ENCODE peak calls at places on chromosome 19, in seven cellular contexts. One of them, this sample, is unnamed.

GRCh38 chr19:35353635-35354034 is 4.6 kb upstream of the FFAR3 start:
- DNase-seq in CD4-positive, alpha-beta T cell: no peak
- DNase-seq in activated CD4-positive, alpha-beta T cell treated with anti-CD3 and anti-CD28 coated beads for 24 hours: no peak
- DNase-seq in uterus: no peak
- DNase-seq in astrocyte of the hippocampus: no peak
- DNase-seq in kidney glomerular epithelial cell: no peak
- DNase-seq in NCI-H2029: no peak
- DNase-seq in this sample: no peak

GRCh38 chr19:52453324-52454094 is at the start of gene ZNF578:
- DNase-seq in astrocyte of the hippocampus: peak; percentile 92
- DNase-seq in NCI-H2029: no peak
- DNase-seq in uterus: peak; percentile 68
- DNase-seq in kidney glomerular epithelial cell: peak; percentile 25
- DNase-seq in CD4-positive, alpha-beta T cell: peak; percentile 25
- DNase-seq in activated CD4-positive, alpha-beta T cell treated with anti-CD3 and anti-CD28 coated beads for 24 hours: peak; percentile 49
- DNase-seq in this sample: peak; percentile 84

GRCh38 chr19:5057860-5058259 is 88.9 kb downstream of the KDM4B start:
- DNase-seq in activated CD4-positive, alpha-beta T cell treated with anti-CD3 and anti-CD28 coated beads for 24 hours: no peak
- DNase-seq in astrocyte of the hippocampus: peak; percentile 56
- DNase-seq in NCI-H2029: no peak
- DNase-seq in kidney glomerular epithelial cell: no peak
- DNase-seq in uterus: no peak
- DNase-seq in CD4-positive, alpha-beta T cell: no peak
- DNase-seq in this sample: no peak

GRCh38 chr19:36950335-36951119 is 34.4 kb downstream of the ZNF568 start:
- DNase-seq in uterus: no peak
- DNase-seq in kidney glomerular epithelial cell: no peak
- DNase-seq in NCI-H2029: no peak
- DNase-seq in astrocyte of the hippocampus: no peak
- DNase-seq in CD4-positive, alpha-beta T cell: no peak
- DNase-seq in activated CD4-positive, alpha-beta T cell treated with anti-CD3 and anti-CD28 coated beads for 24 hours: no peak
- DNase-seq in this sample: no peak

GRCh38 chr19:27654266-27654990 is 1558.5 kb downstream of the UQCRFS1 start:
- DNase-seq in CD4-positive, alpha-beta T cell: no peak
- DNase-seq in astrocyte of the hippocampus: no peak
- DNase-seq in uterus: no peak
- DNase-seq in activated CD4-positive, alpha-beta T cell treated with anti-CD3 and anti-CD28 coated beads for 24 hours: no peak
- DNase-seq in kidney glomerular epithelial cell: no peak
- DNase-seq in NCI-H2029: no peak
- DNase-seq in this sample: no peak

GRCh38 chr19:35021016-35021415 is 9.3 kb upstream of the SCN1B start:
- DNase-seq in CD4-positive, alpha-beta T cell: no peak
- DNase-seq in NCI-H2029: no peak
- DNase-seq in kidney glomerular epithelial cell: no peak
- DNase-seq in astrocyte of the hippocampus: no peak
- DNase-seq in activated CD4-positive, alpha-beta T cell treated with anti-CD3 and anti-CD28 coated beads for 24 hours: no peak
- DNase-seq in uterus: no peak
- DNase-seq in this sample: no peak

GRCh38 chr19:3065675-3066357 is 3.5 kb upstream of the TLE5 start:
- DNase-seq in astrocyte of the hippocampus: no peak
- DNase-seq in NCI-H2029: peak; percentile 63
- DNase-seq in activated CD4-positive, alpha-beta T cell treated with anti-CD3 and anti-CD28 coated beads for 24 hours: no peak
- DNase-seq in kidney glomerular epithelial cell: no peak
- DNase-seq in uterus: no peak
- DNase-seq in CD4-positive, alpha-beta T cell: no peak
- DNase-seq in this sample: no peak

GRCh38 chr19:16142032-16142580 is 1.4 kb upstream of the HSH2D start:
- DNase-seq in activated CD4-positive, alpha-beta T cell treated with anti-CD3 and anti-CD28 coated beads for 24 hours: no peak
- DNase-seq in astrocyte of the hippocampus: no peak
- DNase-seq in kidney glomerular epithelial cell: no peak
- DNase-seq in uterus: no peak
- DNase-seq in CD4-positive, alpha-beta T cell: no peak
- DNase-seq in NCI-H2029: no peak
- DNase-seq in this sample: no peak

GRCh38 chr19:38908854-38909253 is 3.1 kb downstream of the CCER2 start:
- DNase-seq in kidney glomerular epithelial cell: no peak
- DNase-seq in CD4-positive, alpha-beta T cell: no peak
- DNase-seq in uterus: no peak
- DNase-seq in activated CD4-positive, alpha-beta T cell treated with anti-CD3 and anti-CD28 coated beads for 24 hours: no peak
- DNase-seq in astrocyte of the hippocampus: no peak
- DNase-seq in NCI-H2029: no peak
- DNase-seq in this sample: no peak

GRCh38 chr19:16037424-16038195 is 38.7 kb upstream of the TPM4 start:
- DNase-seq in activated CD4-positive, alpha-beta T cell treated with anti-CD3 and anti-CD28 coated beads for 24 hours: no peak
- DNase-seq in uterus: no peak
- DNase-seq in kidney glomerular epithelial cell: no peak
- DNase-seq in NCI-H2029: no peak
- DNase-seq in astrocyte of the hippocampus: no peak
- DNase-seq in CD4-positive, alpha-beta T cell: no peak
- DNase-seq in this sample: no peak

GRCh38 chr19:35655600-35655999 is 7.5 kb downstream of the COX6B1 start:
- DNase-seq in astrocyte of the hippocampus: no peak
- DNase-seq in activated CD4-positive, alpha-beta T cell treated with anti-CD3 and anti-CD28 coated beads for 24 hours: no peak
- DNase-seq in CD4-positive, alpha-beta T cell: no peak
- DNase-seq in NCI-H2029: no peak
- DNase-seq in kidney glomerular epithelial cell: no peak
- DNase-seq in uterus: no peak
- DNase-seq in this sample: no peak

GRCh38 chr19:40614595-40615411 is 13.6 kb downstream of the LTBP4 start:
- DNase-seq in activated CD4-positive, alpha-beta T cell treated with anti-CD3 and anti-CD28 coated beads for 24 hours: peak; percentile 98
- DNase-seq in astrocyte of the hippocampus: peak; percentile 89
- DNase-seq in uterus: peak; percentile 94
- DNase-seq in kidney glomerular epithelial cell: no peak
- DNase-seq in NCI-H2029: peak; percentile 66
- DNase-seq in CD4-positive, alpha-beta T cell: peak; percentile 56
- DNase-seq in this sample: peak; percentile 99

GRCh38 chr19:40312533-40312932 is 27.4 kb upstream of the AKT2 start:
- DNase-seq in activated CD4-positive, alpha-beta T cell treated with anti-CD3 and anti-CD28 coated beads for 24 hours: no peak
- DNase-seq in uterus: no peak
- DNase-seq in astrocyte of the hippocampus: no peak
- DNase-seq in NCI-H2029: no peak
- DNase-seq in kidney glomerular epithelial cell: no peak
- DNase-seq in CD4-positive, alpha-beta T cell: no peak
- DNase-seq in this sample: no peak

GRCh38 chr19:40512473-40513344 is 45.9 kb downstream of the SPTBN4 start:
- DNase-seq in kidney glomerular epithelial cell: no peak
- DNase-seq in NCI-H2029: no peak
- DNase-seq in activated CD4-positive, alpha-beta T cell treated with anti-CD3 and anti-CD28 coated beads for 24 hours: no peak
- DNase-seq in astrocyte of the hippocampus: peak; percentile 64
- DNase-seq in uterus: no peak
- DNase-seq in CD4-positive, alpha-beta T cell: no peak
- DNase-seq in this sample: peak; percentile 11

GRCh38 chr19:5093953-5094718 is 125.2 kb downstream of the KDM4B start:
- DNase-seq in kidney glomerular epithelial cell: no peak
- DNase-seq in CD4-positive, alpha-beta T cell: no peak
- DNase-seq in NCI-H2029: no peak
- DNase-seq in astrocyte of the hippocampus: no peak
- DNase-seq in uterus: no peak
- DNase-seq in activated CD4-positive, alpha-beta T cell treated with anti-CD3 and anti-CD28 coated beads for 24 hours: no peak
- DNase-seq in this sample: no peak

GRCh38 chr19:47842941-47843340 is 16.1 kb upstream of the TPRX2 start:
- DNase-seq in uterus: no peak
- DNase-seq in kidney glomerular epithelial cell: no peak
- DNase-seq in NCI-H2029: no peak
- DNase-seq in astrocyte of the hippocampus: no peak
- DNase-seq in CD4-positive, alpha-beta T cell: no peak
- DNase-seq in activated CD4-positive, alpha-beta T cell treated with anti-CD3 and anti-CD28 coated beads for 24 hours: no peak
- DNase-seq in this sample: no peak